ENCODE peak calls at places on chromosomes 3 and 15, in seven cellular contexts. B is astrocyte, I is fibroblast of lung, C is NT2/D1, O is kidney, P is MM.1S, M is K562. W is an unnamed sample. For H3K9me3, the result is how much of the 10 kb centered on the place peaks cover.

GRCh38 chr15:43776718-43777292 is at the start of gene ELL3:
- DNase-seq in O (peak), M (peak), C (peak), B (no peak), I (peak), P (peak), W (peak)

GRCh38 chr3:155352900-155353490 is 59.5 kb upstream of the STRIT1 start:
- DNase-seq in B (peak), C (no peak), M (peak), I (peak), P (peak), O (no peak), W (peak)

GRCh38 chr15:37793851-37794250 is 140.6 kb upstream of the TMCO5A start:
- DNase-seq in I (no peak), B (no peak), M (no peak), C (no peak), P (peak), O (no peak), W (no peak)

GRCh38 chr15:27825023-27825422 is 274.1 kb downstream of the OCA2 start:
- DNase-seq in C (no peak), B (no peak), P (no peak), I (no peak), M (no peak), O (no peak), W (no peak)

GRCh38 chr15:65363766-65364165 is 14.0 kb downstream of the IGDCC3 start:
- DNase-seq in M (no peak), C (no peak), O (peak), I (no peak), P (no peak), B (no peak), W (no peak)

GRCh38 chr15:78810377-78811123 is 714 bp downstream of the ADAMTS7 start:
- DNase-seq in M (no peak), B (peak), P (no peak), O (peak), I (peak), C (no peak), W (peak)

GRCh38 chr3:32296251-32297204 is 58.0 kb downstream of the CMTM8 start:
- DNase-seq in B (peak), C (peak), I (peak), O (no peak), P (peak), M (peak), W (peak)

GRCh38 chr3:152185941-152186630 is 82.6 kb upstream of the MBNL1 start:
- DNase-seq in O (no peak), M (no peak), I (peak), P (no peak), B (no peak), C (no peak), W (peak)

GRCh38 chr3:17638351-17638750 is 104.1 kb downstream of the TBC1D5 start:
- DNase-seq in B (no peak), O (no peak), I (no peak), M (no peak), C (no peak), P (no peak), W (peak)

GRCh38 chr15:70030851-70031645 is 66.7 kb downstream of the TLE3 start:
- DNase-seq in C (no peak), M (no peak), B (no peak), I (no peak), P (no peak), O (peak), W (no peak)

GRCh38 chr3:14143271-14143605 is 18.4 kb downstream of the TMEM43 start:
- DNase-seq in P (no peak), M (no peak), C (no peak), O (no peak), B (peak), I (peak), W (peak)

GRCh38 chr15:39595621-39596221 is 14.8 kb downstream of the THBS1 start:
- DNase-seq in M (no peak), O (no peak), C (no peak), P (no peak), B (no peak), I (peak), W (peak)
- H3K9me3 ChIP-seq in M (under half), O (under half), C (under half), P (under half), B (under half), I (under half), W (under half)

DNA sequence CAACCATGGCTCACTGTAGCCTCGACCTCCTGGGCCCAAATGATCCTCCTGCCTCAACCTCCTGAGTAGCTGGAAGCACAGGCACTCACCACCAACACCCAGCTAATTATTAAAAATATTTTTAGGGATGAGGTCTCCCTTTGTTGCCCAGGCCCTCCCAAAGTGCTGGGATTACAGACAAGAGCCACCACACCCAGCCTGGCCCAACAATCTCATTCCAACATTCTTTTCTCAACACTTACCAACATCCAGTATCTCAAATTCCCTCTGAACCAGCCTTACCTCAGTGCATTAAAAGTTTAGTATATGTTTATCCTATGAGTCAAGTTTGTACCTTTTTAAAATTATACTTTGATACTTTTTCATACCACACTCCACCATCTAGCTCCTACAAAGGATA is 25.0 kb downstream of the ANXA2 start:
- DNase-seq in B (peak), I (peak), C (no peak), O (no peak), M (no peak), P (no peak), W (peak)
- H3K9ac ChIP-seq in B (peak), I (no peak), C (no peak), O (no peak), M (no peak), P (no peak), W (peak)

GRCh38 chr3:3927198-3927597 is 128.0 kb downstream of the LRRN1 start:
- DNase-seq in B (no peak), P (no peak), I (no peak), M (no peak), O (no peak), C (no peak), W (no peak)
- H3K9me3 ChIP-seq in B (under half), P (under half), I (under half), M (under half), O (under half), C (under half), W (under half)

DNA sequence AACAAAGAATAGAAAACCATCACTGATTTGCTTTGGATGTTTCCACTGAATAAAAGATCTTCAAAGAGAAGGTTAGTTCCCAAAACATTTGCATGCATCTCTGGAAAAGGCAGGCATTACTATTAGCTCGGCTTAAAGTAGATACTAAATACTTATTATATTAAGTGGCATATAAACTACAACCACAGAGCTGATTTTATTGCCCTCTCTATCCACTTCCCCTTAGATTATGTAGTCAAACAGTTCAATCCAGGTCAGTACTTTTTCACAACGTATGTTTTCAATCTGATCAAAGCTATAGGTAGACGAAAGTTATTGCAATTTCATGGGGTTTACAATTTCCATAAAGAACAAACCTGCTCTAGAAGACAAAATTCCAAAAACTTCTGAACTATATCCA is 1.3 kb downstream of the B4GALT4 start:
- DNase-seq in M (no peak), B (no peak), O (no peak), P (no peak), I (no peak), C (no peak), W (peak)
- H3K9ac ChIP-seq in M (peak), B (peak), O (peak), P (no peak), I (no peak), C (no peak), W (peak)

GRCh38 chr3:4334548-4334947 is 31.4 kb downstream of the SETMAR start:
- DNase-seq in O (no peak), P (no peak), C (no peak), B (no peak), I (no peak), M (no peak), W (peak)

GRCh38 chr3:4338751-4339150 is 35.6 kb downstream of the SETMAR start:
- DNase-seq in M (no peak), I (no peak), O (no peak), P (no peak), B (no peak), C (no peak), W (no peak)

GRCh38 chr3:4335840-4336579 is 32.8 kb downstream of the SETMAR start:
- DNase-seq in P (no peak), B (no peak), M (no peak), C (no peak), I (no peak), O (no peak), W (no peak)

GRCh38 chr3:4340077-4340410 is 36.9 kb downstream of the SETMAR start:
- DNase-seq in I (no peak), B (no peak), M (no peak), C (no peak), O (no peak), P (no peak), W (no peak)

GRCh38 chr3:4337147-4337546 is 34.0 kb downstream of the SETMAR start:
- DNase-seq in B (no peak), M (no peak), I (no peak), O (no peak), P (no peak), C (no peak), W (no peak)
- H3K9me3 ChIP-seq in B (under half), M (under half), I (under half), O (under half), P (under half), C (under half), W (under half)

GRCh38 chr3:61927332-61927731 is 366.0 kb downstream of the PTPRG start:
- DNase-seq in B (peak), C (no peak), O (no peak), P (no peak), I (peak), M (no peak), W (peak)
- H3K9ac ChIP-seq in B (no peak), C (no peak), O (no peak), P (no peak), I (no peak), M (no peak), W (peak)

GRCh38 chr3:165770781-165771180 is 66.4 kb downstream of the BCHE start:
- DNase-seq in O (no peak), C (no peak), P (no peak), M (no peak), I (peak), B (peak), W (no peak)

DNA sequence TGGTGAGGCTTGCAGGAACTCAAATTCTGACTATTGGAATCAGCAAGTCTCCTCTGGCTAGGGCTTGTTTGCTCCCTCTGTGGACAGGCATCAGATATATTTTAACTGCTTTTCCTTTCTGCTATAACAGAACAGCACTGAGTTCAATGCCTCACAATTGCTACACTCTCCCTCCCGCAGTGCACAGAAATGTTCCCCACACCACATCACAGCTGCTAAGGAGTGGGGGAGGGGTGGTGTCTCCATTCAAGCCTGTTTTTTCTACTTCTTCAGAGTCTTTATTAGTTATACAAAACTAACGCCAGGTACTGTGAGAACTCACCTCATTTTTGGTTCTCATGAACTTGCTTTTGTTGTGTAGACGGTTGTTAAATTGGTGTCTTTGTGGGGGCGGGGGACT is 68.5 kb downstream of the BCHE start:
- DNase-seq in M (no peak), I (no peak), O (no peak), B (no peak), P (no peak), C (peak), W (no peak)
- H3K9me3 ChIP-seq in M (under half), I (under half), O (under half), B (under half), P (under half), C (under half), W (under half)

GRCh38 chr3:97821810-97822775 is at the start of gene CRYBG3:
- DNase-seq in C (peak), P (peak), M (peak), O (peak), B (peak), I (peak), W (peak)

GRCh38 chr3:97821413-97821809 is 400 bp upstream of the CRYBG3 start:
- DNase-seq in O (peak), B (peak), P (no peak), I (peak), M (peak), C (peak), W (no peak)

GRCh38 chr3:97823503-97824004 is 1.7 kb downstream of the CRYBG3 start:
- DNase-seq in O (no peak), P (no peak), C (no peak), B (no peak), I (no peak), M (no peak), W (peak)

GRCh38 chr3:97825101-97825500 is 3.3 kb downstream of the CRYBG3 start:
- DNase-seq in M (no peak), B (no peak), C (no peak), I (no peak), P (no peak), O (no peak), W (no peak)

GRCh38 chr3:97823081-97823480 is 1.3 kb downstream of the CRYBG3 start:
- DNase-seq in I (no peak), B (no peak), O (no peak), M (no peak), C (no peak), P (no peak), W (peak)
- H3K9ac ChIP-seq in I (no peak), B (peak), O (peak), M (no peak), C (peak), P (no peak), W (peak)